ENCODE peak calls at places on chromosomes 2 and 18, in five cellular contexts. One of them, this sample, is unnamed.
A peak's percentile ranks its signal among the peaks of the same experiment; 100 is the strongest.

GRCh38 chr2:206275274-206276160 is 1.1 kb downstream of the ZDBF2 start:
- DNase-seq in testis: no peak
- DNase-seq in K562: no peak
- DNase-seq in tibial nerve: no peak
- DNase-seq in adrenal gland: no peak
- DNase-seq in this sample: no peak

GRCh38 chr2:239343946-239344856 is 56.6 kb downstream of the HDAC4 start:
- DNase-seq in testis: no peak
- DNase-seq in K562: no peak
- DNase-seq in tibial nerve: no peak
- DNase-seq in adrenal gland: no peak
- DNase-seq in this sample: no peak

GRCh38 chr2:147927053-147927588 is 82.3 kb downstream of the ACVR2A start:
- DNase-seq in testis: no peak
- DNase-seq in K562: no peak
- DNase-seq in tibial nerve: no peak
- DNase-seq in adrenal gland: no peak
- DNase-seq in this sample: no peak

GRCh38 chr2:9617296-9617695 is 13.5 kb downstream of the YWHAQ start:
- DNase-seq in testis: no peak
- DNase-seq in K562: no peak
- DNase-seq in tibial nerve: no peak
- DNase-seq in adrenal gland: no peak
- DNase-seq in this sample: no peak

GRCh38 chr2:191847764-191848163 is 876 bp upstream of the CAVIN2 start:
- DNase-seq in testis: no peak
- DNase-seq in K562: no peak
- DNase-seq in tibial nerve: no peak
- DNase-seq in adrenal gland: no peak
- DNase-seq in this sample: no peak

GRCh38 chr2:10326707-10327594 is 24.2 kb downstream of the HPCAL1 start:
- DNase-seq in testis: no peak
- DNase-seq in K562: no peak
- DNase-seq in tibial nerve: no peak
- DNase-seq in adrenal gland: peak; percentile 61
- DNase-seq in this sample: no peak

GRCh38 chr2:23008951-23009350 is 376.0 kb upstream of the KLHL29 start:
- DNase-seq in testis: no peak
- DNase-seq in K562: no peak
- DNase-seq in tibial nerve: no peak
- DNase-seq in adrenal gland: no peak
- DNase-seq in this sample: no peak

GRCh38 chr2:136243638-136244557 is 125.9 kb upstream of the CXCR4 start:
- DNase-seq in testis: peak; percentile 80
- DNase-seq in K562: no peak
- DNase-seq in tibial nerve: no peak
- DNase-seq in adrenal gland: peak; percentile 76
- DNase-seq in this sample: no peak

GRCh38 chr2:66433945-66434678 is 813 bp upstream of the MEIS1 start:
- DNase-seq in testis: peak; percentile 59
- DNase-seq in K562: peak; percentile 39
- DNase-seq in tibial nerve: no peak
- DNase-seq in adrenal gland: peak; percentile 74
- DNase-seq in this sample: peak; percentile 58

GRCh38 chr18:48715651-48716354 is 177.0 kb downstream of the CTIF start:
- DNase-seq in testis: peak; percentile 23
- DNase-seq in K562: no peak
- DNase-seq in tibial nerve: peak; percentile 23
- DNase-seq in adrenal gland: no peak
- DNase-seq in this sample: no peak

DNA sequence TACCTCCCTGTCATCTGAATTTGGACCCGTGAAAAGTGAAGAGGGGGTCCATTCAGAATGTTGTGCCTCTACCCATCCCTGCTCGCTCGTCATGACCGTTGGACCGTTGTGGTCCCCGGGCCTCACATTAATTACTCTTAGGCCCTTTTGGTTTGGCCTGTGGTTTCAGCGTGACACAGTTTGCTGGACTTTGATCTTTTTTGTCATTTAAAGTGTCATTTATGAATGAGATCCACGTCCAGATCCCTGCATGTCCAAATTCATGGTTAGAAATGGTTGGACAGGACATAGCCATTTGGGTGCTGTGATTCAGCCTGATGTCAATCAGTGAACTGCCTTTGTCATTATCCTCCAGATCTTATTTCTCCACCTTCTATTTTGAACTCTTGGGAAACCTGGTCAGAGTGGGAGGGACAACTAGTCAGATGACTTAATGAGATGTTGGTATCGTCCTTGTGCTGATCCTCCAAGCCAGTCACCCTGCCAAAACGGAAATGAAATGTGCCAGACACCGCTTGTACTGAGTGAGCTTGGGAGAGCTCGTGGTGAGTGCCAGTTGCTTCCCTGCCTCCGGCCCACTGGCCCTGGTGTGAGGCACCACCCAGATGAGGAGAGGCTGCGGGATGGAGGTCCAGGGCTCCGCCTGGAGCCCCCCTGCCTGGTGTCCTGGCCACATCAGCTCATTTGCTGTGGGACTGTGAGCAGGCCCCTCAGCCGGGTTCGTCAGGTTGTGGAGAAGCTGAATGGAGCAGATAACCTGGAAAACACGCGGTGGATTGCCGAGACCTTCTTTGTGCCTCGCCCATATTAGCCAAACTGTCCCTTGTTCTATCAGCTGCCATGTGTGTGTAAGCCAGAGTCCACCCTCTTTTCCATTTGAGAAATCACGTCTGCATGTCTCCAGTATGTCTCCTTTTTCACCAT is 70.0 kb downstream of the DGKD start:
- DNase-seq in testis: peak; percentile 13
- DNase-seq in K562: no peak
- DNase-seq in tibial nerve: no peak
- DNase-seq in adrenal gland: peak; percentile 64
- DNase-seq in this sample: no peak
- TF ChIP-seq POLR2A in testis: no peak
- TF ChIP-seq POLR2A in K562: no peak
- TF ChIP-seq POLR2A in tibial nerve: no peak
- TF ChIP-seq POLR2A in adrenal gland: no peak
- TF ChIP-seq POLR2A in this sample: no peak

DNA sequence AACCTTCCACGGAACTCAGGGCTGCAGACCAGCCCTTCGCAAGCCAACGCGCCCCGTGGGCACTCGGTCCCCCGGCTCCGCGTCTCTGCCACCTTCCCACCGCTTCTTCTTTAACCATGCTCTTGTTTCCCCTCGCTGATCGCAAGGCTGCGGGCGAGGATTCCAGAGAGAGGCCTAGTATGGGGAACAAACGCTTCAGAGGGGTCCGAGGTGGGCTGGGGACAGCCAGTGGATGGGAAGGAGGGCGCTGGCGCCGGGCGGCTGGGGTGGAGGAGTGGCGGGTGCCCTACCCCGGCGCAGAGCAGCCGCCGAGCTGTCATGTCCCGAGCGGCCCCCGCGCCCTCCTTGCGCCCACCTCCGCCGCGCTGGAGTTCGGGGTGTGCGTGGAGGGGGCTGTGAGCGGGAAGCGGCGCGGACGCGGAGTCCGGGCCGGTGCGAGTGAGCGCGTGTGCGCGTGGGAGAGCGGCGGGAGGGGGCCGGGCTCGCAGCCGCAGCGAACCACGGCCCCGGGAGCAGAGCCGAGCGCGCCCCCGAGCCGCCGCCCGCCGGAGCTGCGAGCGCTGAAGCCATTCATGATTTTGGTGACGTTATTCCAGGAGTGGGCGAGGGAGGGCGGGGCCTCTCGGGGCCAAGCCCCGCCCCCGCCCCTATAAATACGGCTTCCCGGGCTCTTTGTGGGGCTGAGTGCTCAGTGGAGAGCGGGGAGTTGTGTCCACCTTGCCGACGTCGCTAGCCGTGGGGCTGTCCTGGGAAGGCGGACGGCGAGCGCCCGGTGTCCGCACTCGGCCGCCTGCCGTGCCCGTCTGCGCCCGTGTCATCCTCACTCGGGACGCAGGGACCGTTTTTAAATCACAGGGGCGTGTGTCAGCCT is at the start of gene LBH:
- DNase-seq in testis: peak; percentile 92
- DNase-seq in K562: peak; percentile 95
- DNase-seq in tibial nerve: peak; percentile 78
- DNase-seq in adrenal gland: peak; percentile 77
- DNase-seq in this sample: peak; percentile 92
- TF ChIP-seq POLR2A in testis: peak; percentile 77
- TF ChIP-seq POLR2A in K562: peak; percentile 94
- TF ChIP-seq POLR2A in tibial nerve: peak; percentile 89
- TF ChIP-seq POLR2A in adrenal gland: peak; percentile 84
- TF ChIP-seq POLR2A in this sample: peak; percentile 100

GRCh38 chr2:28594369-28595108 is 98.7 kb downstream of the PLB1 start:
- DNase-seq in testis: peak; percentile 96
- DNase-seq in K562: peak; percentile 84
- DNase-seq in tibial nerve: peak; percentile 92
- DNase-seq in adrenal gland: peak; percentile 94
- DNase-seq in this sample: peak; percentile 58
- TF ChIP-seq POLR2A in testis: no peak
- TF ChIP-seq POLR2A in K562: no peak
- TF ChIP-seq POLR2A in tibial nerve: no peak
- TF ChIP-seq POLR2A in adrenal gland: peak; percentile 10
- TF ChIP-seq POLR2A in this sample: no peak

DNA sequence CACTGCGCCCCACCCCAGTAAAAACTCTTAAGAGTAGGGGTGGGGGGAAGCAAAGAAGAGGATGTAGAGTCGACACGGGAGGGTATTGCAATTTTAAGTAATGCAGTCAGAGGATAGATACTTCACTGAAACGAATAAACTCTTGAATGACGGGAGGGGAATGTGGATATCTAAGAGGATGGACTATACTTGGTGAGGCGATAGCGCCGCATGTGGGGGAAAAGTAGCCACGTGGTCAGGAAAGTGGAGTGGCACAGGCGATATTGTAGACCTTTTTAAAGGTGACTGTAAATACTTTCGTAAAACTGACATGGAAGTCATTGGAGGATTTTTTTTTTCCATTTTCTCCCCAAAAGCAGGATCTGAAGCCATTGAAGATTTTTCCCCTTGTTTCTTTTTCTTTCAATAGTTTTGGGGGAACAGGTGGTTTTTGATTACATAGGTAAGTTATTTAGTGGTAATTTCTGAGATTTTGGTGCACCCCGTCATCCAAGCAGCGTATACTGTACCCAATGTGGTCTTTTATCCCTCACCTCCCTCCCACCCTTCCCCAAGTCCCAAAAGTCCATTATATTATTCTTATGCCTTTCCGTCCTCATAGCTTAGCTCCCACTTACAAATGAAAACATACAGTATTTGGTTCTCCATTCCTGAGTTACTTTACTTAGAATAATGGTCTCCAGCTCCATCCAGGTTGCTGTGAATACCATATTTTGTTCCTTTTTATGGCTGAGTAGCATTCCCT is 13.8 kb downstream of the CLK1 start:
- DNase-seq in testis: no peak
- DNase-seq in K562: peak; percentile 12
- DNase-seq in tibial nerve: no peak
- DNase-seq in adrenal gland: no peak
- DNase-seq in this sample: no peak
- TF ChIP-seq POLR2A in testis: no peak
- TF ChIP-seq POLR2A in K562: no peak
- TF ChIP-seq POLR2A in tibial nerve: no peak
- TF ChIP-seq POLR2A in adrenal gland: no peak
- TF ChIP-seq POLR2A in this sample: no peak

GRCh38 chr18:77116201-77117080 is 16.1 kb downstream of the MBP start:
- DNase-seq in testis: no peak
- DNase-seq in K562: no peak
- DNase-seq in tibial nerve: no peak
- DNase-seq in adrenal gland: peak; percentile 18
- DNase-seq in this sample: no peak

GRCh38 chr18:77119101-77119850 is 13.3 kb downstream of the MBP start:
- DNase-seq in testis: no peak
- DNase-seq in K562: no peak
- DNase-seq in tibial nerve: no peak
- DNase-seq in adrenal gland: no peak
- DNase-seq in this sample: no peak

GRCh38 chr18:77119851-77120491 is 12.6 kb downstream of the MBP start:
- DNase-seq in testis: no peak
- DNase-seq in K562: no peak
- DNase-seq in tibial nerve: no peak
- DNase-seq in adrenal gland: no peak
- DNase-seq in this sample: no peak

GRCh38 chr18:77115461-77115907 is 17.1 kb downstream of the MBP start:
- DNase-seq in testis: no peak
- DNase-seq in K562: no peak
- DNase-seq in tibial nerve: no peak
- DNase-seq in adrenal gland: peak; percentile 17
- DNase-seq in this sample: peak; percentile 63

GRCh38 chr18:77118256-77119090 is 14.1 kb downstream of the MBP start:
- DNase-seq in testis: no peak
- DNase-seq in K562: no peak
- DNase-seq in tibial nerve: no peak
- DNase-seq in adrenal gland: no peak
- DNase-seq in this sample: no peak
- TF ChIP-seq POLR2A in testis: no peak
- TF ChIP-seq POLR2A in K562: no peak
- TF ChIP-seq POLR2A in tibial nerve: no peak
- TF ChIP-seq POLR2A in adrenal gland: no peak
- TF ChIP-seq POLR2A in this sample: no peak

GRCh38 chr18:12278765-12279682 is 24.9 kb downstream of the CIDEA start:
- DNase-seq in testis: peak; percentile 78
- DNase-seq in K562: no peak
- DNase-seq in tibial nerve: peak; percentile 59
- DNase-seq in adrenal gland: peak; percentile 50
- DNase-seq in this sample: no peak
- TF ChIP-seq POLR2A in testis: peak; percentile 15
- TF ChIP-seq POLR2A in K562: no peak
- TF ChIP-seq POLR2A in tibial nerve: peak; percentile 35
- TF ChIP-seq POLR2A in adrenal gland: peak; percentile 49
- TF ChIP-seq POLR2A in this sample: no peak

DNA sequence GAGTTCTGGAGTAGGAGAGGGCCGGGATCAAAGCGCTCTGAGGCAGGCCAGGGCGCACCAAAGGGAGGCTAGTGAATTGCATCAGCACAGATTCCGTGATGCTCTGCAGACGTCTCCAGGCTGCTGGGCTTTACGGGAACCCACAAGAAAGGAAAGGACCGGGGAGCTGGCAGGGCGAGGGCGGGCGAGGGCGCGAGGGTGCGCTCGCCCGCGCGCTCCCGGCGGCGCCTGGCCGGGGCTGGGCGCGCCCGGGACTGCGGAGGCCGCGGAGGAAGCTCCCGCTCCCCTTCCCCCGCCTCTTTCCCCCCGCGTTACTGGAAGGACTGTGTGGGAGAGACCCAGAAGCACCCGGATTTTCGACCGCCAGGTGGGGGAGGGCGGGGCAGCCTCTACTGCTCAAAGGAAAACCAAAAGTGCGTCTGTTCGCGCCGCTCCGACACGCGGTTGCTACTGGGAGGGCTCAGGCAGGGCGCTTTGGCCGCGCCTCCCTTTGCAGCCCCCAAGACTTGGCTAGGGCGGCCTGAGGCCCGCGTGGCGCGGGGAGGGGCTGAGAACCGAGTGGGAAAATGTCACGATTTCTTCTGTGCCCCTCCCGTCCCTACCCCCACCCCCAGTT is 2.3 kb upstream of the FOSL2 start:
- DNase-seq in testis: peak; percentile 88
- DNase-seq in K562: peak; percentile 73
- DNase-seq in tibial nerve: peak; percentile 78
- DNase-seq in adrenal gland: peak; percentile 94
- DNase-seq in this sample: peak; percentile 67
- TF ChIP-seq POLR2A in testis: no peak
- TF ChIP-seq POLR2A in K562: no peak
- TF ChIP-seq POLR2A in tibial nerve: peak; percentile 36
- TF ChIP-seq POLR2A in adrenal gland: peak; percentile 75
- TF ChIP-seq POLR2A in this sample: peak; percentile 64